ENCODE peak calls at places on chromosomes 7 and 10, in five cellular contexts. U is activated T-helper 1 cell treated with anti-CD3 and anti-CD28 coated beads, Interleukin-2, amount 50 U/mL, for 16 hours; G is NCI-H1092 treated with DMSO at 0.1 percent for 48 hours; D is ACHN; H is lower lobe of right lung. M is an unnamed sample.

GRCh38 chr10:33901166-33901565 is 566.7 kb upstream of the NRP1 start:
- DNase-seq in U (no peak), G (no peak), D (no peak), H (no peak), M (no peak)

GRCh38 chr7:151304856-151305255 is 36.8 kb upstream of the NUB1 start:
- DNase-seq in U (no peak), G (peak; percentile 17), D (no peak), H (no peak), M (peak; percentile 89)

GRCh38 chr10:117005454-117006055 is 568 bp upstream of the SHTN1 start:
- DNase-seq in U (no peak), G (peak; percentile 26), D (peak; percentile 70), H (no peak), M (peak; percentile 81)

GRCh38 chr7:116977172-116977571 is 23.9 kb downstream of the ST7 start:
- DNase-seq in U (no peak), G (no peak), D (no peak), H (no peak), M (no peak)

GRCh38 chr10:104054430-104054829 is 31.2 kb downstream of the COL17A1 start:
- DNase-seq in U (no peak), G (no peak), D (peak; percentile 62), H (no peak), M (no peak)

GRCh38 chr7:92609921-92610518 is 19.8 kb upstream of the FAM133B start:
- DNase-seq in U (no peak), G (peak; percentile 9), D (peak; percentile 68), H (no peak), M (peak; percentile 33)

GRCh38 chr7:41916450-41916927 is 213.6 kb upstream of the INHBA start:
- DNase-seq in U (no peak), G (no peak), D (peak; percentile 100), H (no peak), M (no peak)

GRCh38 chr10:70192325-70192966 is 22.1 kb upstream of the SAR1A start:
- DNase-seq in U (no peak), G (no peak), D (no peak), H (no peak), M (no peak)

GRCh38 chr7:43700059-43700501 is 29.2 kb downstream of the COA1 start:
- DNase-seq in U (no peak), G (peak; percentile 51), D (peak; percentile 83), H (no peak), M (peak; percentile 35)

GRCh38 chr7:156106107-156106426 is 293.8 kb upstream of the SHH start:
- DNase-seq in U (no peak), G (no peak), D (no peak), H (no peak), M (no peak)

GRCh38 chr10:113059001-113059780 is 109.1 kb downstream of the TCF7L2 start:
- DNase-seq in U (no peak), G (no peak), D (no peak), H (no peak), M (no peak)

GRCh38 chr7:73431041-73431835 is 2.3 kb upstream of the FZD9 start:
- DNase-seq in U (no peak), G (no peak), D (no peak), H (no peak), M (no peak)

GRCh38 chr7:418636-419280 is 100.9 kb downstream of the PDGFA start:
- DNase-seq in U (no peak), G (no peak), D (no peak), H (peak; percentile 36), M (no peak)

GRCh38 chr7:104643587-104644217 is 315.3 kb downstream of the LHFPL3 start:
- DNase-seq in U (no peak), G (peak; percentile 15), D (peak; percentile 40), H (no peak), M (no peak)

GRCh38 chr7:103076767-103077166 is 1.8 kb downstream of the ARMC10 start:
- DNase-seq in U (no peak), G (no peak), D (no peak), H (peak; percentile 57), M (no peak)

GRCh38 chr10:124341768-124342135 is 77.0 kb downstream of the OAT start:
- DNase-seq in U (no peak), G (no peak), D (no peak), H (no peak), M (no peak)

GRCh38 chr10:132563485-132564248 is 26.1 kb downstream of the INPP5A start:
- DNase-seq in U (no peak), G (no peak), D (no peak), H (no peak), M (no peak)

GRCh38 chr7:138871691-138872090 is 73.7 kb upstream of the ATP6V0A4 start:
- DNase-seq in U (no peak), G (no peak), D (no peak), H (no peak), M (no peak)

GRCh38 chr10:17386616-17387075 is 67.7 kb downstream of the ST8SIA6 start:
- DNase-seq in U (no peak), G (peak; percentile 85), D (no peak), H (no peak), M (peak; percentile 72)

GRCh38 chr10:104318810-104319684 is 19.2 kb downstream of the ITPRIP start:
- DNase-seq in U (no peak), G (no peak), D (no peak), H (peak; percentile 54), M (no peak)

GRCh38 chr7:133412942-133413341 is 160.1 kb downstream of the EXOC4 start:
- DNase-seq in U (no peak), G (no peak), D (no peak), H (no peak), M (no peak)

GRCh38 chr10:79022565-79023488 is 45.9 kb upstream of the ZMIZ1 start:
- DNase-seq in U (no peak), G (no peak), D (no peak), H (peak; percentile 51), M (no peak)

GRCh38 chr10:92664322-92664721 is 25.4 kb upstream of the HHEX start:
- DNase-seq in U (no peak), G (no peak), D (no peak), H (no peak), M (no peak)

GRCh38 chr10:124342136-124342820 is 76.4 kb downstream of the OAT start:
- DNase-seq in U (no peak), G (no peak), D (no peak), H (no peak), M (no peak)

GRCh38 chr10:129096340-129096984 is 370.6 kb upstream of the MGMT start:
- DNase-seq in U (no peak), G (no peak), D (no peak), H (no peak), M (no peak)

GRCh38 chr7:81641873-81642272 is 128.0 kb downstream of the HGF start:
- DNase-seq in U (no peak), G (no peak), D (no peak), H (no peak), M (no peak)

GRCh38 chr7:146115665-146116451 is 743 bp upstream of the CNTNAP2 start:
- DNase-seq in U (no peak), G (peak; percentile 91), D (peak; percentile 87), H (peak; percentile 52), M (peak; percentile 90)

GRCh38 chr7:4841836-4842235 is 20.0 kb downstream of the PAPOLB start:
- DNase-seq in U (no peak), G (no peak), D (no peak), H (no peak), M (no peak)

GRCh38 chr7:80386686-80387085 is 125.2 kb downstream of the GNAT3 start:
- DNase-seq in U (no peak), G (no peak), D (no peak), H (no peak), M (no peak)

GRCh38 chr7:13416071-13416470 is 573.4 kb downstream of the ETV1 start:
- DNase-seq in U (no peak), G (no peak), D (no peak), H (no peak), M (no peak)

GRCh38 chr10:86553639-86554038 is 32.0 kb upstream of the WAPL start:
- DNase-seq in U (no peak), G (no peak), D (no peak), H (no peak), M (no peak)

GRCh38 chr10:71864861-71865473 is 13.9 kb upstream of the PSAP start:
- DNase-seq in U (no peak), G (no peak), D (peak; percentile 67), H (no peak), M (no peak)

GRCh38 chr10:50291261-50291850 is 40.0 kb upstream of the ASAH2 start:
- DNase-seq in U (no peak), G (no peak), D (peak; percentile 34), H (no peak), M (no peak)

GRCh38 chr7:29764227-29764626 is 42.1 kb upstream of the WIPF3 start:
- DNase-seq in U (no peak), G (no peak), D (peak; percentile 24), H (no peak), M (no peak)

GRCh38 chr10:93475871-93476270 is 6.3 kb downstream of the MYOF start:
- DNase-seq in U (no peak), G (no peak), D (no peak), H (no peak), M (no peak)

GRCh38 chr7:142603870-142604448 is 145.3 kb upstream of the PRSS1 start:
- DNase-seq in U (peak; percentile 9), G (peak; percentile 5), D (peak; percentile 79), H (no peak), M (peak; percentile 3)